ENCODE peak calls at places on chromosome 17, in ten cellular contexts. B is T-helper 2 cell; J is naive B cell; T is RPMI7951; W is activated T-cell treated with anti-CD3 and anti-CD28 coated beads, Interleukin-2, amount 50 U/mL, for 72 hours; R is COR-L47; A is T-helper 1 cell; L is KBM-7; I is AG08395; C is DMS53. F is an unnamed sample.

GRCh38 chr17:8016632-8017424 is 14.4 kb downstream of the GUCY2D start:
- DNase-seq in J (peak), A (no peak), W (peak), R (no peak), L (peak), C (peak), B (no peak), T (no peak), I (no peak), F (peak)

GRCh38 chr17:63838586-63839184 is 3.8 kb downstream of the SMARCD2 start:
- DNase-seq in L (no peak), J (no peak), I (peak), A (no peak), W (no peak), C (peak), T (no peak), B (no peak), R (peak), F (no peak)

GRCh38 chr17:50917418-50917743 is 51.2 kb upstream of the TOB1 start:
- DNase-seq in B (no peak), W (no peak), R (no peak), T (no peak), A (no peak), I (no peak), C (no peak), J (no peak), L (no peak), F (no peak)

GRCh38 chr17:81930142-81931125 is 2.9 kb upstream of the MAFG start:
- DNase-seq in T (no peak), C (no peak), A (no peak), L (no peak), W (no peak), I (no peak), J (no peak), R (no peak), B (no peak), F (no peak)

GRCh38 chr17:50267074-50267841 is 7.0 kb upstream of the TMEM92 start:
- DNase-seq in L (no peak), A (no peak), T (peak), I (peak), R (no peak), C (no peak), W (no peak), J (no peak), B (no peak), F (no peak)

GRCh38 chr17:4947411-4948165 is 742 bp downstream of the PFN1 start:
- DNase-seq in B (peak), J (peak), R (no peak), I (peak), C (peak), T (peak), L (peak), A (peak), W (peak), F (peak)

GRCh38 chr17:80743181-80743771 is 198.6 kb downstream of the RPTOR start:
- DNase-seq in C (no peak), A (peak), R (no peak), B (no peak), L (no peak), J (no peak), I (peak), W (no peak), T (no peak), F (peak)

GRCh38 chr17:70093163-70093562 is 18.1 kb downstream of the KCNJ16 start:
- DNase-seq in L (no peak), J (no peak), I (no peak), A (no peak), C (no peak), W (no peak), R (no peak), B (no peak), T (no peak), F (no peak)

GRCh38 chr17:42122371-42123303 is at the start of gene HSPB9:
- DNase-seq in L (no peak), B (no peak), I (no peak), W (no peak), A (no peak), J (no peak), C (peak), T (no peak), R (no peak), F (peak)

GRCh38 chr17:75346906-75347305 is 57.7 kb upstream of the SLC25A19 start:
- DNase-seq in J (no peak), A (no peak), T (peak), C (no peak), W (no peak), I (peak), B (no peak), R (no peak), L (peak), F (no peak)

F was measured in small intestine.